ENCODE peak calls at places on chromosomes 5 and 9, in ten cellular contexts. Q is HepG2, N is NB4, Z is upper lobe of left lung, K is IMR-90, J is right lobe of liver, G is Peyer's patch, D is body of pancreas, V is erythroblast, W is HCT116. O is an unnamed sample.

GRCh38 chr5:135632806-135633205 is 54.0 kb upstream of the CXCL14 start:
- DNase-seq in Q (no peak), N (no peak), Z (no peak), K (no peak), J (no peak), G (no peak), D (no peak), V (no peak), W (no peak), O (no peak)

GRCh38 chr5:120405923-120406322 is 58.2 kb upstream of the PRR16 start:
- DNase-seq in Q (no peak), N (peak), Z (no peak), K (peak), J (no peak), G (no peak), D (no peak), V (no peak), W (no peak), O (no peak)

GRCh38 chr5:154412925-154413324 is 32.9 kb upstream of the SAP30L start:
- DNase-seq in Q (no peak), N (no peak), Z (no peak), K (no peak), J (no peak), G (no peak), D (no peak), V (no peak), W (no peak), O (no peak)

GRCh38 chr9:102435427-102435826 is 559.7 kb upstream of the CYLC2 start:
- DNase-seq in Q (no peak), N (no peak), Z (no peak), K (no peak), J (no peak), G (no peak), D (no peak), V (no peak), W (no peak), O (no peak)

GRCh38 chr5:135859656-135860055 is 25.2 kb downstream of the SLC25A48 start:
- DNase-seq in Q (no peak), N (no peak), Z (no peak), K (no peak), J (no peak), G (no peak), D (no peak), V (no peak), W (no peak), O (no peak)

GRCh38 chr5:81180780-81181179 is 52.3 kb upstream of the CKMT2 start:
- DNase-seq in Q (no peak), N (no peak), Z (no peak), K (no peak), J (no peak), G (no peak), D (no peak), V (no peak), W (no peak), O (no peak)

GRCh38 chr5:149254506-149254905 is 17.2 kb upstream of the AFAP1L1 start:
- DNase-seq in Q (no peak), N (no peak), Z (no peak), K (peak), J (no peak), G (no peak), D (no peak), V (no peak), W (no peak), O (no peak)

GRCh38 chr5:38468978-38469706 is 87.3 kb downstream of the LIFR start:
- DNase-seq in Q (no peak), N (no peak), Z (no peak), K (no peak), J (no peak), G (no peak), D (peak), V (no peak), W (no peak), O (no peak)

GRCh38 chr5:157571357-157571827 is 4.2 kb downstream of the ADAM19 start:
- DNase-seq in Q (no peak), N (peak), Z (peak), K (peak), J (no peak), G (no peak), D (no peak), V (no peak), W (no peak), O (no peak)

GRCh38 chr9:87892956-87893355 is 10.3 kb downstream of the SPATA31E1 start:
- DNase-seq in Q (no peak), N (no peak), Z (no peak), K (no peak), J (no peak), G (no peak), D (no peak), V (no peak), W (no peak), O (no peak)

GRCh38 chr5:96662725-96663513 is 743 bp downstream of the CAST start:
- DNase-seq in Q (peak), N (peak), Z (peak), K (peak), J (peak), G (peak), D (peak), V (peak), W (peak), O (peak)
- TF ChIP-seq POLR2A in Q (peak), N (no peak), Z (peak), K (peak), J (peak), G (peak), D (peak), V (no peak), W (no peak), O (peak)

GRCh38 chr9:81689343-81690175 is at the start of gene TLE1:
- DNase-seq in Q (peak), N (peak), Z (peak), K (peak), J (peak), G (peak), D (peak), V (peak), W (peak), O (peak)
- TF ChIP-seq POLR2A in Q (peak), N (no peak), Z (peak), K (peak), J (peak), G (peak), D (peak), V (no peak), W (peak), O (peak)

GRCh38 chr5:133998807-133999206 is 6.0 kb downstream of the VDAC1 start:
- DNase-seq in Q (no peak), N (no peak), Z (no peak), K (no peak), J (no peak), G (no peak), D (no peak), V (no peak), W (no peak), O (no peak)

GRCh38 chr5:134000696-134001453 is 3.9 kb downstream of the VDAC1 start:
- DNase-seq in Q (peak), N (no peak), Z (no peak), K (no peak), J (no peak), G (no peak), D (no peak), V (no peak), W (no peak), O (no peak)

GRCh38 chr5:134001938-134002731 is 2.6 kb downstream of the VDAC1 start:
- DNase-seq in Q (no peak), N (no peak), Z (no peak), K (no peak), J (no peak), G (no peak), D (no peak), V (no peak), W (no peak), O (no peak)

GRCh38 chr5:134003064-134003956 is 1.5 kb downstream of the VDAC1 start:
- DNase-seq in Q (no peak), N (peak), Z (no peak), K (no peak), J (no peak), G (no peak), D (no peak), V (no peak), W (no peak), O (no peak)

GRCh38 chr5:134000116-134000515 is 4.7 kb downstream of the VDAC1 start:
- DNase-seq in Q (no peak), N (no peak), Z (no peak), K (no peak), J (no peak), G (no peak), D (no peak), V (no peak), W (no peak), O (no peak)
- TF ChIP-seq POLR2A in Q (no peak), N (no peak), Z (no peak), K (no peak), J (no peak), G (no peak), D (no peak), V (no peak), W (no peak), O (no peak)

GRCh38 chr5:176416123-176416924 is at the start of gene CLTB:
- DNase-seq in Q (peak), N (peak), Z (peak), K (peak), J (peak), G (peak), D (peak), V (peak), W (peak), O (peak)
- TF ChIP-seq POLR2A in Q (peak), N (peak), Z (peak), K (peak), J (peak), G (peak), D (peak), V (peak), W (no peak), O (peak)

GRCh38 chr5:97406950-97407676 is 224.1 kb upstream of the RIOK2 start:
- DNase-seq in Q (no peak), N (no peak), Z (no peak), K (no peak), J (no peak), G (peak), D (no peak), V (no peak), W (no peak), O (no peak)
- TF ChIP-seq POLR2A in Q (no peak), N (no peak), Z (no peak), K (no peak), J (no peak), G (no peak), D (no peak), V (no peak), W (no peak), O (no peak)

DNA sequence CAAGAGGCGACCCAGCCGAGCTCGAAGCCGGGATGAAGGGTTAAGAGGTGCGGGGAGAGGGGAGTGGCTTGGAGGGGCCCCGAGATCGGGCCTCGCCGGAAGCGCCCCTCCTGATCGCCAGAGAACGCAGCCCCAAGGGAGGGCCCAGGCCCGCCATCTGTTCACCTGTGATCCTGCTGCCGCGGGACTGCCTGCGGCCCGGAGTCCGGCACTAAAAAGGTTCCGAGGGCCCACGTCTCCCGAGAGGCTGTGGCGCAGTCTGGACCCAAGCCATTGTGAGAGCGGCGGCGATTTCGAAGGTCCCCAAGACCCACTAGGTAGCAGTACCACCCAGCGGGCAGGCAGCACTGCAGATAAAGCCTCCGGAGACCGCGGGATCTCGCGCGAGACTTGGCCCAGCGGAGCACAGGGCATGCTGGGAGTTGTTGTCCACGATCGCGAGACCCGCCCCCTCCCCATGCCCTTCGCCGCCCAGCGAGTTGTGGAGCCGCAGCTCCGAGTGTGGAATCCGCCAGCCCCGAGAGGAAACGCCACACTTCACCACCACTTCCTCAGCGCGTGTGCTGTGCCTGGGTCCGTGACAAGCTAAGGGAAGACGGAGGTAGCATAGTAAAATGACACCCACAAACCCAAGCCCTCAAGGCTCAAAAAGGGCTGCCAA is at the start of gene KIAA1191:
- DNase-seq in Q (peak), N (peak), Z (peak), K (peak), J (peak), G (peak), D (peak), V (peak), W (peak), O (peak)
- TF ChIP-seq POLR2A in Q (peak), N (peak), Z (peak), K (peak), J (peak), G (peak), D (peak), V (peak), W (peak), O (peak)

GRCh38 chr9:92764988-92765936 is 629 bp upstream of the BICD2 start:
- DNase-seq in Q (peak), N (peak), Z (peak), K (peak), J (peak), G (peak), D (peak), V (peak), W (peak), O (peak)
- TF ChIP-seq POLR2A in Q (no peak), N (peak), Z (peak), K (peak), J (peak), G (peak), D (peak), V (peak), W (no peak), O (peak)

O was measured in H54.